ENCODE peak calls at places on chromosomes 3 and 15, in eight cellular contexts. N, X, U, C, B, S, K and O are unnamed samples.

GRCh38 chr15:87805117-87805820 is 451.3 kb downstream of the NTRK3 start:
- DNase-seq in N (no peak), X (no peak), U (no peak), C (no peak), B (no peak), S (no peak), K (no peak), O (no peak)

GRCh38 chr3:37458162-37458895 is 283.9 kb upstream of the LRRFIP2 start:
- DNase-seq in N (no peak), X (no peak), U (no peak), C (no peak), B (peak; percentile 56), S (peak; percentile 64), K (no peak), O (no peak)

GRCh38 chr3:32143849-32144757 is 37.7 kb downstream of the GPD1L start:
- DNase-seq in N (peak; percentile 95), X (peak; percentile 75), U (no peak), C (peak; percentile 90), B (peak; percentile 22), S (no peak), K (peak; percentile 76), O (peak; percentile 72)

GRCh38 chr3:150096700-150097587 is 126.2 kb upstream of the PFN2 start:
- DNase-seq in N (no peak), X (no peak), U (no peak), C (no peak), B (no peak), S (no peak), K (no peak), O (no peak)

GRCh38 chr15:78422571-78423340 is 15.3 kb upstream of the IREB2 start:
- DNase-seq in N (peak; percentile 70), X (peak; percentile 73), U (peak; percentile 64), C (peak; percentile 58), B (peak; percentile 48), S (peak; percentile 70), K (peak; percentile 82), O (peak; percentile 74)

GRCh38 chr3:128942161-128942952 is 51.5 kb downstream of the CFAP92 start:
- DNase-seq in N (no peak), X (no peak), U (no peak), C (no peak), B (no peak), S (no peak), K (peak; percentile 12), O (no peak)

GRCh38 chr15:28086175-28086703 is 12.9 kb downstream of the OCA2 start:
- DNase-seq in N (peak; percentile 62), X (peak; percentile 76), U (no peak), C (peak; percentile 58), B (no peak), S (peak; percentile 66), K (peak; percentile 70), O (peak; percentile 72)

GRCh38 chr3:21109056-21109455 is 642.0 kb downstream of the ZNF385D start:
- DNase-seq in N (no peak), X (no peak), U (no peak), C (no peak), B (no peak), S (no peak), K (no peak), O (no peak)

GRCh38 chr3:58630081-58630709 is 36.4 kb downstream of the FAM3D start:
- DNase-seq in N (peak; percentile 73), X (peak; percentile 63), U (no peak), C (peak; percentile 30), B (peak; percentile 66), S (peak; percentile 75), K (peak; percentile 91), O (peak; percentile 51)

GRCh38 chr15:60633426-60633968 is 154.6 kb upstream of the ICE2 start:
- DNase-seq in N (no peak), X (no peak), U (no peak), C (no peak), B (no peak), S (no peak), K (no peak), O (no peak)

GRCh38 chr15:86247249-86247955 is 167.7 kb downstream of the AGBL1 start:
- DNase-seq in N (no peak), X (no peak), U (no peak), C (no peak), B (no peak), S (no peak), K (no peak), O (no peak)

GRCh38 chr15:47965297-47965696 is 155.5 kb upstream of the SLC24A5 start:
- DNase-seq in N (no peak), X (no peak), U (no peak), C (no peak), B (no peak), S (no peak), K (no peak), O (no peak)

DNA sequence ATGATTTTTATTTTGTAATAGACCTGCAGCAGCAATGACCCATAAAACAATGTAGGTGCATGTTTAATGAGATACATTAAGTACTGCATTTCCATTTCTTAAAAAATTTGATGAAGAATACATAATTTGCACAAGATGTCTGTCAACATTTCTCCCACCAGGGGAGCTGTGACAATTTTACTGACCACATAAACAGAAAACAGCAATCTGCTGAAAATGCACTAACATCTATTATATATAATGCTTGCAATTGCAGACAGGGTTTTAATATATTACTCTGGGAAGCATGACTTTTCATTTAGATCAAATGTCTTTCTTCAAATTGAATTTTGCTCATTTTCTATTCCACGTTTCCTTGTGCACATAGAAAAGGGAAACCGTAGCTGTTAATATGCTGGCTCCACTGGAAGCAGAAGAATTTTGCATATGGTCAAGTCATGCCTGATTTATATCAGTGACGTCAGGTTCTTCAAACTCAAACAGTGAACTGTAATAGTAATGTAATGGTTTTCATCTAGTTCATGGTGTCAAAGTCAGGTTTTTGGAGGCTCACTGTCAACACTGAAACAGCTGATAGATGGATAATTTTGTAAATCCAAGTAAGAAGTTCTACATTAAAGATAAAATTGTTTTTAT is 79.8 kb upstream of the IGF1R start:
- DNase-seq in N (peak; percentile 18), X (no peak), U (no peak), C (no peak), B (no peak), S (no peak), K (no peak), O (no peak)
- TF ChIP-seq CTCF in N (peak; percentile 51), X (no peak), U (no peak), C (peak; percentile 39), B (no peak), S (no peak), K (no peak), O (peak; percentile 20)

GRCh38 chr3:78992830-78993229 is 775.0 kb downstream of the ROBO1 start:
- DNase-seq in N (no peak), X (no peak), U (no peak), C (no peak), B (no peak), S (no peak), K (no peak), O (no peak)

GRCh38 chr3:78992400-78992799 is 775.4 kb downstream of the ROBO1 start:
- DNase-seq in N (no peak), X (no peak), U (no peak), C (no peak), B (no peak), S (no peak), K (no peak), O (peak; percentile 14)

GRCh38 chr3:78995087-78995486 is 772.7 kb downstream of the ROBO1 start:
- DNase-seq in N (no peak), X (no peak), U (no peak), C (no peak), B (no peak), S (no peak), K (no peak), O (no peak)

GRCh38 chr3:78993375-78993774 is 774.4 kb downstream of the ROBO1 start:
- DNase-seq in N (no peak), X (no peak), U (no peak), C (no peak), B (no peak), S (no peak), K (no peak), O (peak; percentile 56)

DNA sequence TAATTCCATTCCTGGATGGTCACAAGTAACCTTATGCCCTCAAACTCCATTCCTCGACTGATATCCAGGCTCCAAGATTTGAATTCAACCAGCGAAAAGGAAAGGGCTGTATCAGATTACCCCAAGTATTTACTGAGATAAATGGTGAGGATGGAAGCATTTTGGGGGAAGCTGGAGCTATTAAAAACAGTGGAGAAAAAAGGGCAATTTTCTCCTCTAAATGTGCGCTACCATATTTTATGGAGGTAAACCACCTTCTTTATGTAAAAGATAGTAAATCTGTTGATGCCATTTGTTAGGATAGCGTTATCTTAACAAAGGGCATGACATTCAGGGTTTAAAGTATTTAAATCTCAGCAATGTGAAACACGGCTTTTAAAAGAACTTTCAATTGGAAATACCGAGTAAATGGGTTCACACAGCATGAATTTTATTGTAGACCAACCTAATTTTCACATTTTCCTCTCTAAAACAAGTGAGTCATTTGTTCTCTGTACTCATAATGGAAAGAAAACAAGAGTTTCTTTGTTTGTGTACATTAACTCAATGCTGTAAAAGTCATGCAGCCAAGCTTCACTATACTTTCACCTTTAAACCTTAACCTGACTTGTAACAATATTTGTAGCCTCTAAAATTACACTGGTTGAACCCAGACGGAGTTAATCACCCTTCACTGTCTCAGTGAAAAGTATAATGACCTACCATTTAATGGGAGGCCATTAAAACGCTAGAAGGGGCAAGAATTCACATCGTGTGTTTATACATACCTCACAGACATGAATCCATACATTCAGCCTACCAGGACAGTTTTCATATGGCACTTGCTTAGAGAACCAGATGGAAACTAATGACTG is 773.4 kb downstream of the ROBO1 start:
- DNase-seq in N (no peak), X (no peak), U (no peak), C (peak; percentile 22), B (no peak), S (no peak), K (no peak), O (no peak)
- H3K4me3 ChIP-seq in N (no peak overlapping the region), X (no peak overlapping the region), U (no peak overlapping the region), C (no peak overlapping the region), B (no peak overlapping the region), S (no peak overlapping the region), K (no peak overlapping the region), O (no peak overlapping the region)

GRCh38 chr3:53696401-53697172 is 149.6 kb downstream of the CHDH start:
- DNase-seq in N (no peak), X (no peak), U (no peak), C (no peak), B (no peak), S (peak; percentile 55), K (no peak), O (no peak)
- TF ChIP-seq CTCF in N (no peak), X (no peak), U (no peak), C (no peak), B (no peak), S (no peak), K (no peak), O (no peak)

DNA sequence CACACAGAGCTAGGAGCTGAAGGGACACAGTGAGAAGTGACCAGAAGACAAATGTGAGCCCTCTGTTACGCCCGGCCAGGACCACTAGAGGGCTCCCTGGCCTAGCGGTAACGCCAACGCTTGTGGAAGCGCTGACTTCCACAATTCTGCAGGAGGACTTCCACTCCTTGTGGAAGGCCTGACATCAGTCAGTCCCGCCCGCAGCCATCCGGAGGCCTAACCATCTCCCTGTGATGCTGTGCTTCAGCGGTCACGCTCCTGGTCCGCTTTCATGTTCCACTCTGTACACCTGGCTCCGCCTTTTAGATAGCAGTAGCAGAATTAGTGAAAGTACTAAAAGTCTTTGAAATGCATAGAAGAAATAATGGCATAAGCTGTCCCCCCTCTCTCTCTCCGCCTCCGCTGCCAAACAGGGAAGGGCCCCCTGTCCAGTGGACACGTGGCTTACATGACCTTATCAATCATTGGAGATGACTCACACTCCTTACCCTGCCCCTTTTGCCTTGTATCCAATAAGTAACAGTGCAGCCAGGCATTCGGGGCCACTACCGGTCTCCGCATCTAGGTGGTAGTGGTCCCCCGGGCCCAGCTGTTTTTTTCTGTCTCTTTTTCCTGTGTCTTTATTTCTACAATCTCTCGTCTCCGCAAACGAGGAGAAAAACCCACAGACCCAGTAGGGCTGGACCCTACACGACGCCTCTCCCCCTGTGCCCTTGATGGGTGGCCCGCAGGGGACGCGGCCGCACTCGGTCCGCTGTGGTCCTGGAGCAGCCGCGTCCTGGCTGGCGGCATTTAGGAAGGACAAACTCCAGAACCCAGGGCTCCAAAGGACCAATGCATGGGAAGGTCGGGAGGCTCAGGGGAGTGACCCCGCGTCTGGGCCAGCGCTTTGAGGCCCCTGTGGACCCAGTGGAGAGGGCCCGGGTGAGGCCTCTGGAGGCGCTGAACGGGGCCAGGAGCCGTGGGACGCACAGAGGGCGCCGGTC is 27.0 kb upstream of the RPL32 start:
- DNase-seq in N (peak; percentile 90), X (peak; percentile 88), U (peak; percentile 87), C (peak; percentile 79), B (peak; percentile 83), S (peak; percentile 92), K (peak; percentile 84), O (peak; percentile 74)
- H3K4me3 ChIP-seq in N (no peak overlapping the region), X (peak overlapping the region; percentile 47), U (peak overlapping the region; percentile 38), C (peak overlapping the region; percentile 40), B (peak overlapping the region; percentile 5), S (peak overlapping the region; percentile 36), K (no peak overlapping the region), O (peak overlapping the region; percentile 36)